ENCODE peak calls at places on chromosome X, in four cellular contexts. Y is K562, Q is GM12878, H is HepG2. J is an unnamed sample.

GRCh38 chrX:33968611-33969010 is 163.5 kb downstream of the FAM47A start:
- DNase-seq in Q (no peak), Y (no peak), H (no peak), J (no peak)

GRCh38 chrX:96843566-96843965 is 40.1 kb upstream of the RPA4 start:
- DNase-seq in H (no peak), Q (no peak), Y (no peak), J (peak)

GRCh38 chrX:39011454-39012204 is 210.4 kb downstream of the MID1IP1 start:
- DNase-seq in H (no peak), Q (no peak), Y (no peak), J (no peak)

GRCh38 chrX:40734956-40735317 is 405 bp downstream of the MED14 start:
- DNase-seq in H (no peak), Q (no peak), Y (peak), J (peak)

GRCh38 chrX:16587776-16588175 is 62.2 kb upstream of the S100G start:
- DNase-seq in Y (no peak), H (no peak), Q (no peak), J (no peak)

GRCh38 chrX:16212436-16212835 is 45.2 kb downstream of the MAGEB17 start:
- DNase-seq in Q (no peak), Y (peak), H (peak), J (peak)

GRCh38 chrX:12891167-12891566 is 15.3 kb upstream of the TLR8 start:
- DNase-seq in Y (no peak), H (no peak), Q (no peak), J (no peak)

GRCh38 chrX:3184176-3184930 is 143.1 kb downstream of the ARSF start:
- DNase-seq in Y (no peak), Q (no peak), H (peak), J (no peak)

GRCh38 chrX:134749651-134750450 is 91.6 kb upstream of the PLAC1 start:
- DNase-seq in Q (no peak), Y (no peak), H (no peak), J (no peak)

GRCh38 chrX:68721546-68721945 is 74.1 kb downstream of the STARD8 start:
- DNase-seq in Y (no peak), Q (no peak), H (no peak), J (no peak)

GRCh38 chrX:30343206-30343605 is 34.0 kb upstream of the NR0B1 start:
- DNase-seq in Q (no peak), H (peak), Y (peak), J (peak)

GRCh38 chrX:70808942-70809940 is 99.3 kb downstream of the TEX11 start:
- DNase-seq in Y (no peak), Q (no peak), H (no peak), J (no peak)

GRCh38 chrX:14777484-14777883 is 95.4 kb downstream of the FANCB start:
- DNase-seq in Q (no peak), H (no peak), Y (no peak), J (no peak)

GRCh38 chrX:12013220-12013619 is 125.1 kb upstream of the FRMPD4 start:
- DNase-seq in Y (no peak), Q (no peak), H (no peak), J (no peak)

GRCh38 chrX:109327271-109327670 is 154.6 kb downstream of the GUCY2F start:
- DNase-seq in Y (no peak), Q (no peak), H (no peak), J (no peak)

GRCh38 chrX:40996886-40997530 is 88.2 kb upstream of the USP9X start:
- DNase-seq in Q (no peak), H (peak), Y (peak), J (peak)

GRCh38 chrX:97026406-97026805 is 142.7 kb downstream of the RPA4 start:
- DNase-seq in H (no peak), Y (no peak), Q (no peak), J (peak)

GRCh38 chrX:110114260-110114776 is 111.4 kb downstream of the TMEM164 start:
- DNase-seq in Q (no peak), H (no peak), Y (peak), J (no peak)

GRCh38 chrX:134547047-134547679 is 87.2 kb downstream of the HPRT1 start:
- DNase-seq in H (no peak), Q (no peak), Y (no peak), J (no peak)

GRCh38 chrX:314781-315595 is 3.6 kb downstream of the GTPBP6 start:
- DNase-seq in Q (no peak), H (no peak), Y (no peak), J (no peak)

GRCh38 chrX:8404443-8404842 is 60.2 kb upstream of the VCX3B start:
- DNase-seq in H (no peak), Y (no peak), Q (no peak), J (no peak)

GRCh38 chrX:74585766-74586165 is 28.7 kb downstream of the RLIM start:
- DNase-seq in Y (no peak), H (no peak), Q (no peak), J (no peak)

GRCh38 chrX:114584434-114584943 is 603 bp downstream of the HTR2C start:
- DNase-seq in Q (no peak), H (no peak), Y (no peak), J (peak)

GRCh38 chrX:18010251-18010650 is 149.2 kb upstream of the RAI2 start:
- DNase-seq in H (no peak), Y (no peak), Q (no peak), J (no peak)

GRCh38 chrX:37813570-37813969 is 33.7 kb downstream of the CYBB start:
- DNase-seq in Q (no peak), Y (no peak), H (no peak), J (no peak)

GRCh38 chrX:7706032-7706431 is 136.9 kb upstream of the VCX start:
- DNase-seq in H (no peak), Q (no peak), Y (no peak), J (no peak)

GRCh38 chrX:106862972-106863688 is 40.0 kb downstream of the RIPPLY1 start:
- DNase-seq in Y (peak), H (peak), Q (no peak), J (peak)

GRCh38 chrX:47098746-47099145 is 20.5 kb downstream of the RGN start:
- DNase-seq in Q (no peak), Y (no peak), H (no peak), J (no peak)

DNA sequence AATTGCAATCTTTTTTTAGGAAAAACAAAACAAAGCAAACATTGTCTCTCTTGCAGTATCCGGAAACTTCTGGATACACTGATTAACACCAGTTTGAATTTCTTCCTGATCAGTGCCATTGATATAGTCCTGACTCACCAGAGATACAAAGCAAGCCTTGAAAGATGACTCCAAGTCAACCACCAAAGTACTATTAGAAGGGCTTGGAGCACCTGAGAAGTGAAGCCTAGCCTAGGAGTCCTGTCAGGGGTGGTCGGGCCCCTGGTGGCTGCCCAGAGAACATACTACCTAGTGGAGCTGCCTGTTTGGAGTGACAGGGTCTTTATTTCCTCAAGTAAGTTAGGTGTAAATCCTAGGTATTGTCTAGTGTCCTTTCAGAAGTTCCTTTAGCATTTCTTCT is 593.2 kb downstream of the ZNF674 start:
- DNase-seq in H (no peak), Q (no peak), Y (peak), J (peak)
- TF ChIP-seq JUNB in H (no peak), Q (no peak), Y (no peak), J (no peak)

DNA sequence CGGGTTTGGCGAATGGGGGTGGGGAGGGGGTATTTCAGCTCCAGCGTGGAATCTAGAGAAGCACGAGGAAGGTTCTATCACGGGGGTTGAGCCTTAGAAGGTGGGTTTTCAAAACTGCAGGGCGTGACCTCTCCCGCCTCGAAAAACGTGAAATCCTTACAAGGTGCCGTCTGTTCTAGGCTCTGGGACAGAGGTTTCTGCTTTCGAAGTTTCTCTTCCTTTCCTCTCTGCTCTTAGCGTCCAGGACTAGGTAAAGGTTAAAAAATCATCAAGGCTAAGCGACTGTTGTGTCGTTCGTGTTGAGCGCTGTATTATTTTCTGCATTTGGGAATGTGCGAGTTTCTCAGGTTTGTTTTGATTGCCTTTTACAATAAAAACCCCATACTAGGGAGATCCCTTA is 1.1 kb downstream of the FHL1 start:
- DNase-seq in Q (no peak), H (no peak), Y (no peak), J (peak)
- TF ChIP-seq CTCF in Q (no peak), H (no peak), Y (no peak), J (no peak)

DNA sequence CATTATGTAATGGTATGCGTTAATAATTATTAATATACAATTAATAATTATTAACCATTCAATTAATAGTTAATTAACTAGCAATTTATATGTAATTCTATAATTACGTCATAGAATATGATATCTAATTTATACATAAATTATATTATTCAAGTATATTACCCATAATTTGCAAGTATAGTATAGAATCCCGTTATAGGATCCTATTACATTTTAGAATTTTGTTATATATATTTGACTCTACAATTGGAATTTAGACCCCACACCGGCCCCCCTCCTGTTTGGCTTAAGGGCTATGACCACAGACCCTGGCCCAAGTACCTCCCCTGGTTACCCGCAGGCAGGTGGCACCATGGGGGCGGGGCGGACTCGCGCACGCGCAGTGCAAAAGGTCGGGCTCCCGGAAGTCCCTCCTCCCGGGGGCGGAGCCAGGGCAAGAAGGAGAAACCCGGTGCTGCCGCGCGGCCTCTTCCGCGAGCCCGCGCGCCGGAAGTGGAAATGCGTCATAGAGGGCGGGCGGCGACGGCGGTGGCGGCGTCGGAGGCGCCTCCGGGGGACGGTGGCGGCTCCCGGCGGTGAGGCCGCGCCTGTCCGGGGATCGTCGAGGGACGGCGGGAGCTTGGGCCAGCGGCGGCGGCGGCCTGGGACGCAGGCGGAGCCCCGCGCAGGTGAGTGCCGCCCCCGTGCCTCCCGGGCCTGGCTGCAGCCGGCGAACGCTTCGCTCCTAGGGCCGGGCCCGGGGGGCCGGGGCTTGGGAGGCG is at the start of gene AKAP17A:
- DNase-seq in Y (peak), H (peak), Q (peak), J (peak)
- TF ChIP-seq POLR2AphosphoS5 in Y (no peak), H (peak), Q (peak), J (peak)

GRCh38 chrX:108163333-108164082 is 71.9 kb downstream of the ATG4A start:
- DNase-seq in H (no peak), Y (no peak), Q (no peak), J (no peak)

GRCh38 chrX:108168961-108169740 is 77.6 kb downstream of the ATG4A start:
- DNase-seq in H (no peak), Y (no peak), Q (no peak), J (no peak)

GRCh38 chrX:108169768-108170167 is 78.2 kb downstream of the ATG4A start:
- DNase-seq in Q (no peak), H (no peak), Y (no peak), J (no peak)

GRCh38 chrX:108165349-108166111 is 74.0 kb downstream of the ATG4A start:
- DNase-seq in Y (peak), Q (no peak), H (peak), J (peak)

DNA sequence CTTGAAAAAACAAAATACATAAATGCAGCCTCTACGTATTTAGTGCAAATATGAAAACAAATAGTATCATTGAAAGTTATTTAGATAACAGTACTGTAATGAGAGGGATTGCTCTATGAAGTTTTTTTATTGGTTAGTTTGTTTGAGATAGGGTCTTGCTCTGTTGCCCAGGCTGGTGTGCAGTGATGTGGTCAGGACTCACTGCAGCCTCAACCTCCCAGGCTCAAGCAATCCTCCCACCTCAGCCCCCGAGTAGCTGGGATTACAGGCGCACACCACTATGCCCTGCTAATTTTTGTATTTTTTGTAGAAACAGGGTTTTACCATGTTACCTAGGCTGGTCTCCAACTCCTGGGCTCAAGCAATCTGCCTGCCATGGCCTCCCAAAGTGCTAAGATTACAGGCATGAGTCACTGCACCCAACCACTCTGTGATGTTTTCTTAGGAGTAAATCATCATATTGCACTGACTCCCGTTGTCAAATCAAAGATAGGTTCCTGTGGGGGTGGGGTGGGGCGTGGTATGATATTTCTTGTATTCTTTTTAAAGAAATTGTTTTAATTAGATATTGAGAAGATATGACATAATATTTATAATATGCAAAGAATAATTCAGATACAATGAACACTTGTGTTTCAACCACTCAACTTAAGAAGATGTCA is 75.8 kb downstream of the ATG4A start:
- DNase-seq in Y (peak), Q (no peak), H (no peak), J (no peak)
- TF ChIP-seq JUNB in Y (no peak), Q (no peak), H (no peak), J (no peak)

GRCh38 chrX:153828723-153829548 is 1.4 kb downstream of the PDZD4 start:
- DNase-seq in Y (no peak), Q (no peak), H (peak), J (peak)
- TF ChIP-seq CTCF in Y (no peak), Q (no peak), H (no peak), J (no peak)

GRCh38 chrX:130981836-130982235 is 76.3 kb upstream of the ARHGAP36 start:
- DNase-seq in H (no peak), Q (no peak), Y (no peak), J (no peak)
- TF ChIP-seq POLR2AphosphoS5 in H (no peak), Q (no peak), Y (no peak), J (no peak)

DNA sequence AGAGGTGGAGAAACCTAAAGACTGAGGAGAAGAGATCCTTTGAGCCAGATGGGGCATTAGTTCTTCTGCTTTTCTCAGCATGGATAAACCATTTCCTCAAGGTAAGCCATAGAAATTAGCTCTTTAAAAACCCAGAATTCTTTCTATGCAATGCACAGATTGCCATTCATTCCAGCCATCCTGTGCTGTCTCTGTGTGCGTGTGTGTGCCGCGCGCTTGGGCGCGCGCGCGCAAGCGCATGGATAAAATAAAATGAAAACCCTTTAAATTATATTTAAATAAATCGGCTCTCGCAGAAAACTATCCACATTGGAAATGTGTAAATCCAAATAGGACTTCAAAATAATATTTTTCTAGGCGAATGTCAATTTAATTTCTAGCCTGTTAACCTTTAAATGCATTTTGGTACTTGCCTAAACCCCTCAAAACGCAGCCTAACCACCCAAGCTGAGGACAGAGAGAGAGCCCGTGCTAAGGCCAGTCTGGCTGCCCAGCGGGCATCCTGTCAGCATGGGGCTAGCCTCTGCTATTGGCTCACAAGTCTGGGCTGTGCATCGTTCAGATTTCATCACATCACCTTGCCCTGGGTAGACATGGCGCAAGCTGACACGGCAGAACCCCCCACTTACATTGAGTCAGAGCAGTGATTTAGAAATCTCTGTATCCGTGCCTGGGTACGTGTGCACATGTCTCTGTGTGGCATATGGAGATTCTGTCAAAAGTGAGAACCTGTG is 112.9 kb upstream of the VAMP7 start:
- DNase-seq in Q (no peak), H (no peak), Y (no peak), J (no peak)
- TF ChIP-seq JUNB in Q (no peak), H (no peak), Y (no peak), J (no peak)